ENCODE peak calls at places on chromosome 18, in five cellular contexts. Q, C, G, U and R are unnamed samples.

GRCh38 chr18:76880026-76880425 is 57.7 kb downstream of the ZNF236 start:
- DNase-seq in Q (no peak), C (no peak), G (no peak), U (no peak), R (no peak)

GRCh38 chr18:39555511-39555910 is 1989.9 kb upstream of the CELF4 start:
- DNase-seq in Q (no peak), C (no peak), G (no peak), U (no peak), R (no peak)

GRCh38 chr18:75199327-75199726 is 9.6 kb downstream of the PTGR3 start:
- DNase-seq in Q (no peak), C (no peak), G (no peak), U (no peak), R (no peak)

GRCh38 chr18:45764000-45764686 is 40.2 kb downstream of the SLC14A1 start:
- DNase-seq in Q (no peak), C (no peak), G (no peak), U (no peak), R (no peak)

GRCh38 chr18:70284976-70285610 is 3.8 kb upstream of the SOCS6 start:
- DNase-seq in Q (no peak), C (no peak), G (no peak), U (no peak), R (peak; percentile 66)

GRCh38 chr18:55018602-55019001 is 59.3 kb upstream of the CCDC68 start:
- DNase-seq in Q (no peak), C (no peak), G (no peak), U (no peak), R (no peak)

GRCh38 chr18:47931707-47932103 is 1.2 kb upstream of the SMAD2 start:
- DNase-seq in Q (no peak), C (no peak), G (peak; percentile 29), U (no peak), R (peak; percentile 93)

GRCh38 chr18:76491436-76491800 is 3.6 kb downstream of the ZNF516 start:
- DNase-seq in Q (no peak), C (peak; percentile 41), G (peak; percentile 81), U (no peak), R (peak; percentile 61)

GRCh38 chr18:22378672-22379282 is 38.9 kb downstream of the CTAGE1 start:
- DNase-seq in Q (no peak), C (peak; percentile 25), G (peak; percentile 22), U (no peak), R (peak; percentile 14)

GRCh38 chr18:56312554-56312953 is 325.8 kb downstream of the TXNL1 start:
- DNase-seq in Q (no peak), C (no peak), G (no peak), U (no peak), R (no peak)

GRCh38 chr18:12005542-12006487 is 24.5 kb downstream of the IMPA2 start:
- DNase-seq in Q (no peak), C (no peak), G (no peak), U (no peak), R (no peak)

GRCh38 chr18:39841133-39842041 is 2113.6 kb upstream of the PIK3C3 start:
- DNase-seq in Q (no peak), C (peak; percentile 60), G (peak; percentile 84), U (peak; percentile 73), R (no peak)

GRCh38 chr18:49876536-49876935 is 63.2 kb upstream of the ACAA2 start:
- DNase-seq in Q (no peak), C (no peak), G (no peak), U (no peak), R (no peak)

GRCh38 chr18:43893001-43893637 is 615.8 kb upstream of the SYT4 start:
- DNase-seq in Q (no peak), C (no peak), G (no peak), U (no peak), R (no peak)

GRCh38 chr18:62606106-62606505 is 83.3 kb downstream of the ZCCHC2 start:
- DNase-seq in Q (no peak), C (no peak), G (no peak), U (no peak), R (no peak)

GRCh38 chr18:63140038-63140450 is 179.5 kb downstream of the BCL2 start:
- DNase-seq in Q (peak; percentile 94), C (no peak), G (no peak), U (no peak), R (no peak)

GRCh38 chr18:3480827-3481226 is 30.9 kb downstream of the TGIF1 start:
- DNase-seq in Q (no peak), C (no peak), G (no peak), U (no peak), R (no peak)

GRCh38 chr18:3511980-3512379 is 62.0 kb downstream of the TGIF1 start:
- DNase-seq in Q (no peak), C (no peak), G (peak; percentile 40), U (no peak), R (no peak)

GRCh38 chr18:55607763-55608162 is 19.8 kb upstream of the TCF4 start:
- DNase-seq in Q (no peak), C (no peak), G (no peak), U (no peak), R (no peak)

GRCh38 chr18:45384137-45384998 is 230.9 kb upstream of the SLC14A2 start:
- DNase-seq in Q (peak; percentile 8), C (peak; percentile 27), G (peak; percentile 60), U (peak; percentile 86), R (peak; percentile 61)

GRCh38 chr18:49008156-49008555 is 57.4 kb upstream of the SMAD7 start:
- DNase-seq in Q (no peak), C (no peak), G (no peak), U (no peak), R (no peak)

GRCh38 chr18:62438402-62438801 is 84.4 kb upstream of the ZCCHC2 start:
- DNase-seq in Q (no peak), C (peak; percentile 53), G (no peak), U (no peak), R (no peak)

DNA sequence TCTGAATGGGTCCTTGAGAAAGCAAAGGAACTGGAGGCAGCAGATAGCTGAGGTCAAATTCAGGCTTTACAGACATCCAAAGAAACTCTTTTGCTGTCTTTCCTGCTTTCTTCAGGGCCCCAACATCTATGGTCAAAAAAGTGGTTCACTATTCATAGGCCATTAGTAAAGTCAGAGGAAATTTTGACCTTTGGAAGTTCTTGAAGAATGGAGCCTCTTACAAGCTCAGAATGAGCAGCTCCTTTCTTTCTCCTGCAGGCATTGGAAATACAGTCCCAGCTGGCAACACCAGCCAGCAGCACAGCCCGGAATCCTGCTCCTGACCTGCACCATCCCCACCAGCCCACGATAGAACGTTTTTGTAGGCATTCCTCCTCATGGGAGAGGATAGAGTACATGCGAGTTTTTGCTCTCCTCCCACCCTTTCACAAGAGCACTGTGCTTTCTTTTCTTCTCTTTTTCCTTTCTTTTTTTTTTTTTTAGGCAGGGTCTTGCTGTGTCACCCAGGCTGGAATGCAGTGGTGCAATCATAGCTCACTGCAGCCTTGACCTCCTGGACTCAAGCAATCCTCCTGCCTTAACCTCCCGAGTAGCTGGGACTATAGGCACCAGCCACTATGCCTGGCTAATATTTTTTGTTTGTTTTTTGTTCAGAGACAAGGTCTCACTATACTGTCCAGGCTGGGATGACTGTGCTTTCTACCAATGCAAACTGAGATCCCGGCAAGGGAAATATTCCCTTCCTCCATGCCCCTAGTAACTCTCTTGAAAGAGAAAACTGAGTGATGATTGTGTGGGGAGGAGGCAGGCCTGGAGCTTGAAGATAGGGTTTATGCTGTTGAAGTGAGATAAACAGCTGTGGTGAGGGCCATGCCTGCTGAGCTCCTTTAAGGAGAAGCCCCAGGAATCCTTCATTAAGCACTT is 82.7 kb upstream of the TXNDC2 start:
- DNase-seq in Q (no peak), C (peak; percentile 68), G (no peak), U (no peak), R (no peak)
- TF ChIP-seq GABPA in Q (no peak), C (no peak), G (no peak), U (no peak), R (no peak)

DNA sequence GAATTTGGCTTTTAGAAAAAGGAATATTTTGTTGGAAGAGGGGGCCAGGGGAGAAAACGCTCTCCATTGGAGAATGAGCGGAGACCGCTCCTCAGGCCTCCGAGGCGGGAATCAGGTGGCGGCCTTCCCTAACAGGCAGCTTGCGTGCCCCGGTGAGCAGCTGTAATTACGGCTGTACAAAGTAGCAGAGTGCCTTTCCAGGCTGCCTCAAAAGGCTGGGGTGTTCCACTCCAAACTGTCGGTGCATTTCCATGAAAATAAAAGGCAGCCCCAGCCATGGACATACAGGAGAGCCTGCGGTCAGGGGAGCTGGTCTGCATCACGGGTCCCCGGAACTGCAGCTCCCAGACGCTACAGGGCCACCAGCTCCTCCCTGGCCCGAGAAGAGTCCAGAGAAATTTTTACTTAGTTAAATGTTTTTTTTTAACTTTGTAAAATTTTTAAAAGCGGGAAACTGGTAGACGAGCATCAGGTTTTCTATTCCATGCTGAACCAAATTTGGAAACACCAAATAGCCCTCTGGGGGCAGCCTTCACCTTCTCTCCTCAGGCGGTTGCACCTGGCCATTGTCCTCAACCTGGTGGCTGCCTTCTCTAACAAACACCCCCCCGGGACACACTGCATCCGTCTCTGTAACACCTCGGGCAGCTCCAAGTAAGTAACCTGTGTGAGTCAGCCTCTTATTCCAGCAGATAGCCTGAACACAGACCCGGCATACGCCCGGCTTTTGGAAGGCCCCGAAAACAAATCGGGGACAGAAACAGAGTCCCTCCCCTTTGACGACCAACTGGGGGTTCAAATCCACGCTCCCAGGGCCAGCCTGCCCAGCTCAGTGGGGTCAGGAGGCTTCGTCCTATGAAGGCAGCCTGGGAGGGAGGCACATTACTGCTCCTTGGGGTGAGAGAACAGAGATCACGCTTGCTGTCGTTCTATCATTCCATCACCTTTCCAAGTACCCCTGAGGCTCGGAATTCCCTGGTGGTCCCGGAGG is 209.2 kb upstream of the SALL3 start:
- DNase-seq in Q (no peak), C (no peak), G (no peak), U (no peak), R (no peak)
- TF ChIP-seq GABPA in Q (no peak), C (no peak), G (no peak), U (no peak), R (no peak)

GRCh38 chr18:68604256-68604655 is 110.7 kb downstream of the TMX3 start:
- DNase-seq in Q (no peak), C (no peak), G (no peak), U (no peak), R (no peak)
- TF ChIP-seq GABPA in Q (no peak), C (no peak), G (no peak), U (no peak), R (no peak)

GRCh38 chr18:36706313-36706881 is 122.4 kb downstream of the TPGS2 start:
- DNase-seq in Q (no peak), C (no peak), G (no peak), U (no peak), R (no peak)

GRCh38 chr18:36697905-36698304 is 130.9 kb downstream of the TPGS2 start:
- DNase-seq in Q (no peak), C (no peak), G (no peak), U (no peak), R (no peak)

GRCh38 chr18:36700955-36701354 is 127.8 kb downstream of the TPGS2 start:
- DNase-seq in Q (no peak), C (no peak), G (no peak), U (no peak), R (no peak)

GRCh38 chr18:36704656-36705055 is 124.1 kb downstream of the TPGS2 start:
- DNase-seq in Q (no peak), C (no peak), G (no peak), U (no peak), R (no peak)

DNA sequence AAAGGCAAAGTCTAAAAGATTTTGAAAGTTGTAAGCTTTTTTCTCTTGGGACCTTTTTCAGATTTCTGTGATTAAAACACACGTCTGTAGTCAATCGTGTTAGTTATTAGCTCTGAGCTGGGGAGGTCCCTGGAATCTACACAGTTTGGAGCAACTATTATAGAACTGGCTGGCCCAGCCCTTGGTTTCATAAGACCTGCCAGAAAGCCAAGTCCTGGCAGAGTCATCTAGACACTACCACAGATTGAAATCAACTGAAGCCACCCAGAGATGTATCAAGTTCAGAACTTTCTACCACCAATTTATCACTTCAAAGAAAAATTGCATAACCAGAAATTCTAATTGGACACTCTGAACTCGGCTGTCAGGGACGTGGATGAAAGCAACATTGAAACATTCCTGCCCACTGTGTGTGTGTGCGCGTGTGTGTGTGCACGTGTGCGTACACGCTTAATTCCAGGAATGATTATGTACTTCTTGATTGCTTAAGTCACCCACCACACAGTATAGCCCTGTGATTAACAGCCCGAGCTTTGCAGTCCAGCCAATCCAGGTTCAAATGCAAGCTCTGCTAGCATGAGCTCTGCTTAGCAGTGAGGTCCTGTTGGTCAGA is 126.3 kb downstream of the TPGS2 start:
- DNase-seq in Q (no peak), C (no peak), G (no peak), U (no peak), R (no peak)
- TF ChIP-seq GABPA in Q (no peak), C (no peak), G (no peak), U (no peak), R (no peak)